ENCODE peak calls at places on chromosome 18, in seven cellular contexts. S is activated CD4-positive, alpha-beta T cell treated with anti-CD3 and anti-CD28 coated beads, Interleukin-2, amount 50 U/mL, for 1 hour; O is activated gamma-delta T cell; H is ELF-1; W is GDM1; J is stimulated activated naive CD8-positive, alpha-beta T cell treated with anti-CD3 and anti-CD28 coated beads, Interleukin-15, Interleukin-2, amounts not matched to agents 100 U/mL and 50 U/mL, for 24 hours; I is stimulated activated CD8-positive, alpha-beta memory T cell treated with anti-CD3 and anti-CD28 coated beads, Interleukin-7, amount 100 ng/mL, for 1 hour. G is an unnamed sample.

GRCh38 chr18:12686100-12686499 is 16.4 kb downstream of the CEP76 start:
- DNase-seq in S (no peak), O (no peak), H (no peak), W (no peak), J (no peak), I (no peak), G (no peak)

GRCh38 chr18:51068111-51068510 is 38.1 kb downstream of the SMAD4 start:
- DNase-seq in S (no peak), O (no peak), H (no peak), W (no peak), J (no peak), I (no peak), G (no peak)

GRCh38 chr18:7300971-7301553 is 70.2 kb downstream of the LRRC30 start:
- DNase-seq in S (no peak), O (no peak), H (no peak), W (no peak), J (no peak), I (no peak), G (no peak)

GRCh38 chr18:30094556-30094955 is 948.0 kb downstream of the DSC3 start:
- DNase-seq in S (no peak), O (no peak), H (no peak), W (no peak), J (no peak), I (no peak), G (no peak)

GRCh38 chr18:68428666-68429065 is 286.2 kb downstream of the TMX3 start:
- DNase-seq in S (no peak), O (no peak), H (no peak), W (no peak), J (no peak), I (no peak), G (no peak)

GRCh38 chr18:70046796-70047195 is 99.1 kb upstream of the CD226 start:
- DNase-seq in S (no peak), O (no peak), H (no peak), W (no peak), J (no peak), I (no peak), G (no peak)

GRCh38 chr18:38956068-38956467 is 1390.5 kb upstream of the CELF4 start:
- DNase-seq in S (no peak), O (no peak), H (no peak), W (no peak), J (no peak), I (no peak), G (no peak)

GRCh38 chr18:76875390-76876330 is 53.3 kb downstream of the ZNF236 start:
- DNase-seq in S (peak), O (no peak), H (peak), W (no peak), J (peak), I (no peak), G (no peak)

GRCh38 chr18:75783816-75784215 is 356.3 kb upstream of the SMIM21 start:
- DNase-seq in S (no peak), O (no peak), H (no peak), W (no peak), J (no peak), I (no peak), G (no peak)

GRCh38 chr18:67310826-67311225 is 205.7 kb downstream of the DSEL start:
- DNase-seq in S (no peak), O (no peak), H (no peak), W (no peak), J (no peak), I (no peak), G (no peak)

GRCh38 chr18:65091737-65092329 is 659.0 kb upstream of the CDH7 start:
- DNase-seq in S (no peak), O (no peak), H (peak), W (peak), J (no peak), I (no peak), G (no peak)

GRCh38 chr18:35337256-35337655 is 7.0 kb downstream of the ZNF24 start:
- DNase-seq in S (no peak), O (no peak), H (no peak), W (no peak), J (no peak), I (no peak), G (no peak)

GRCh38 chr18:79411614-79412526 is 16.1 kb downstream of the NFATC1 start:
- DNase-seq in S (no peak), O (no peak), H (peak), W (no peak), J (no peak), I (no peak), G (peak)

GRCh38 chr18:34493566-34494358 is 216.3 kb upstream of the DTNA start:
- DNase-seq in S (no peak), O (no peak), H (peak), W (no peak), J (peak), I (no peak), G (peak)

GRCh38 chr18:58671941-58672565 is 788 bp downstream of the MALT1 start:
- DNase-seq in S (no peak), O (no peak), H (peak), W (no peak), J (peak), I (no peak), G (peak)

GRCh38 chr18:6732952-6733351 is 3.4 kb downstream of the ARHGAP28 start:
- DNase-seq in S (no peak), O (no peak), H (no peak), W (no peak), J (no peak), I (no peak), G (no peak)

GRCh38 chr18:63320690-63321265 is 1.2 kb upstream of the BCL2 start:
- DNase-seq in S (peak), O (peak), H (peak), W (peak), J (peak), I (no peak), G (peak)

GRCh38 chr18:52236134-52236533 is 103.9 kb upstream of the DCC start:
- DNase-seq in S (no peak), O (no peak), H (no peak), W (no peak), J (no peak), I (no peak), G (no peak)

GRCh38 chr18:75287700-75288099 is 77.1 kb downstream of the TSHZ1 start:
- DNase-seq in S (no peak), O (no peak), H (no peak), W (no peak), J (no peak), I (no peak), G (no peak)

GRCh38 chr18:7325126-7325430 is 94.2 kb downstream of the LRRC30 start:
- DNase-seq in S (no peak), O (no peak), H (no peak), W (peak), J (no peak), I (no peak), G (no peak)

GRCh38 chr18:6661692-6662415 is 67.7 kb upstream of the ARHGAP28 start:
- DNase-seq in S (no peak), O (no peak), H (peak), W (no peak), J (no peak), I (no peak), G (no peak)

GRCh38 chr18:26004827-26005226 is 85.6 kb downstream of the SS18 start:
- DNase-seq in S (no peak), O (no peak), H (no peak), W (no peak), J (no peak), I (no peak), G (no peak)

GRCh38 chr18:23077493-23078256 is 57.6 kb upstream of the CABLES1 start:
- DNase-seq in S (no peak), O (no peak), H (peak), W (no peak), J (no peak), I (no peak), G (no peak)

GRCh38 chr18:33034941-33035340 is 262.1 kb upstream of the KLHL14 start:
- DNase-seq in S (no peak), O (no peak), H (no peak), W (no peak), J (no peak), I (no peak), G (no peak)

GRCh38 chr18:63266888-63267790 is 52.4 kb downstream of the BCL2 start:
- DNase-seq in S (no peak), O (no peak), H (no peak), W (no peak), J (peak), I (no peak), G (no peak)

GRCh38 chr18:62881509-62882016 is 166.2 kb downstream of the PHLPP1 start:
- DNase-seq in S (no peak), O (no peak), H (peak), W (no peak), J (no peak), I (no peak), G (no peak)

GRCh38 chr18:28062446-28062845 is 114.5 kb downstream of the CDH2 start:
- DNase-seq in S (no peak), O (no peak), H (no peak), W (no peak), J (no peak), I (no peak), G (no peak)

GRCh38 chr18:3397031-3397750 is 52.8 kb upstream of the TGIF1 start:
- DNase-seq in S (no peak), O (no peak), H (peak), W (no peak), J (no peak), I (no peak), G (no peak)

G was measured in left ventricle myocardium inferior.